ENCODE peak calls at places on chromosomes 3 and 15, in eight cellular contexts. R is HCT116, A is HL-60, J is SK-N-SH, Z is GM23338, K is transverse colon, M is sigmoid colon, N is suprapubic skin. S is an unnamed sample.

GRCh38 chr3:159872374-159873109 is 116.1 kb upstream of the IL12A start:
- DNase-seq in R (peak; percentile 86), A (no peak), J (no peak), Z (peak; percentile 28), K (no peak), M (no peak), N (no peak), S (no peak)

GRCh38 chr3:122730240-122730639 is 49.6 kb downstream of the PARP14 start:
- DNase-seq in R (no peak), A (no peak), J (no peak), Z (peak; percentile 39), K (no peak), M (no peak), N (no peak), S (no peak)

GRCh38 chr15:79943820-79944219 is 27.2 kb downstream of the BCL2A1 start:
- DNase-seq in R (no peak), A (no peak), J (no peak), Z (no peak), K (no peak), M (no peak), N (no peak), S (no peak)

GRCh38 chr3:105523496-105523895 is 156.8 kb downstream of the ALCAM start:
- DNase-seq in R (no peak), A (no peak), J (no peak), Z (no peak), K (no peak), M (no peak), N (no peak), S (no peak)

GRCh38 chr15:66036859-66037258 is 167.6 kb downstream of the RAB11A start:
- DNase-seq in R (no peak), A (no peak), J (peak; percentile 51), Z (no peak), K (no peak), M (no peak), N (no peak), S (no peak)

GRCh38 chr15:95995375-95996168 is 334.9 kb upstream of the NR2F2 start:
- DNase-seq in R (no peak), A (no peak), J (no peak), Z (no peak), K (no peak), M (no peak), N (no peak), S (no peak)

GRCh38 chr3:11077466-11077865 is 76.8 kb upstream of the HRH1 start:
- DNase-seq in R (no peak), A (peak; percentile 75), J (no peak), Z (no peak), K (no peak), M (no peak), N (no peak), S (no peak)

GRCh38 chr3:140842984-140843649 is 98.5 kb upstream of the SLC25A36 start:
- DNase-seq in R (no peak), A (no peak), J (no peak), Z (no peak), K (no peak), M (no peak), N (no peak), S (peak; percentile 27)

GRCh38 chr15:95174880-95175279 is 943.5 kb downstream of the MCTP2 start:
- DNase-seq in R (no peak), A (no peak), J (no peak), Z (no peak), K (no peak), M (no peak), N (no peak), S (no peak)

DNA sequence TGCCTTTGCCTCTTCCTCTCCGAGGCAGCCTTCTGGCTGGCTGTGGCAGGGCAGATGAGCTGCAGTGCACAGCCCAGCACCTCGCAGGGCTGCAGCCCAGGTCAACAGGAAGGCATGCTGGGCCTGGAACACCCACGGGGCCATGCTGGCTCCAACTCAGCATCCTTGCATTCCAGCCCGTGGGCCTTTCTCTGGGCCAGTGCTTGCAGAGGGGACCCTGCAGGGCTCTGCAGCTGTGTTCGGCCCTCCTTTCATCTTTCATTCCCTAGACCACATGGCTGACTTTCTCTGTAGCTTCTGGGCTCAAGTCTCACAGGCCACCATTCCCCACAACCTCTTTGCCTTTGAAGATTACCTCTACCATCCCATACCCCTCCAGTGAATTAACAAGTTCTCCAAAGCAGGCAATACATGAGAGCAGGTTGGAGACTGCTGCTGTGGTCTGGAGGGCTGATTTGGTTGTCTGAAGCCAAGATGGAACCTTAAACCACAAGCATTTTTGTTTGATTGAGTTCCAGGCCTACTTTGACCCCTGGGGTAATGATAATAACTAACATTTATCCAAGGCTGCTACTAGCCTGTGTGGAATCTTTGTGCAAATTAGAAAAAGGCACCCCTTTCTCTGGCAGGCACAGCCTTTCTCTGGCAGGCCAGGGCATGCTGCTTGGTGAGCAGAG is 5.9 kb downstream of the FAM131A start:
- DNase-seq in R (no peak), A (no peak), J (no peak), Z (no peak), K (no peak), M (no peak), N (no peak), S (no peak)
- TF ChIP-seq POLR2AphosphoS5 in R (no peak), A (no peak), J (no peak), Z (no peak), K (no peak), M (no peak), N (no peak), S (no peak)

GRCh38 chr3:187064210-187065115 is 74.8 kb downstream of the RPL39L start:
- DNase-seq in R (no peak), A (no peak), J (peak; percentile 37), Z (peak; percentile 27), K (no peak), M (no peak), N (no peak), S (no peak)
- TF ChIP-seq POLR2AphosphoS5 in R (no peak), A (no peak), J (no peak), Z (no peak), K (no peak), M (no peak), N (no peak), S (peak; percentile 62)

DNA sequence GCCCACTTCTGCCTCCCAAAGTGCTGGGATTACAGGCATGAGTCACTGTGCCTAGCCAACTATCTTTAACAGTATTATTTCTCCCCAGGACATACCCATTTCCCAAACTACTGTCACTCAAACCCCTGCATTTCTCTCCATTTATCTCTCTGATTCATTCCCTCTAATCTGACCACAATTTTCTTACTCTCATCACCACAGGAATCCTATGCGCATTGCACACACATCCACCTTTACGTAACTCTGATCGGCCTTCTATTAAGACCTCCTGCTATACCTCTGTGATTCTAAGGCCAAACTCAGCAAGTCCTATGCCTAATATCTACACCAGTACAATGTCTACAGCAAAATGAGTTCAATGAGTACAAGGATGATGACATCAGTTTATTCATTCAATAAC is 235.0 kb downstream of the ULK4 start:
- DNase-seq in R (no peak), A (no peak), J (no peak), Z (no peak), K (no peak), M (no peak), N (no peak), S (no peak)
- TF ChIP-seq POLR2AphosphoS5 in R (no peak), A (no peak), J (no peak), Z (no peak), K (no peak), M (no peak), N (no peak), S (no peak)

DNA sequence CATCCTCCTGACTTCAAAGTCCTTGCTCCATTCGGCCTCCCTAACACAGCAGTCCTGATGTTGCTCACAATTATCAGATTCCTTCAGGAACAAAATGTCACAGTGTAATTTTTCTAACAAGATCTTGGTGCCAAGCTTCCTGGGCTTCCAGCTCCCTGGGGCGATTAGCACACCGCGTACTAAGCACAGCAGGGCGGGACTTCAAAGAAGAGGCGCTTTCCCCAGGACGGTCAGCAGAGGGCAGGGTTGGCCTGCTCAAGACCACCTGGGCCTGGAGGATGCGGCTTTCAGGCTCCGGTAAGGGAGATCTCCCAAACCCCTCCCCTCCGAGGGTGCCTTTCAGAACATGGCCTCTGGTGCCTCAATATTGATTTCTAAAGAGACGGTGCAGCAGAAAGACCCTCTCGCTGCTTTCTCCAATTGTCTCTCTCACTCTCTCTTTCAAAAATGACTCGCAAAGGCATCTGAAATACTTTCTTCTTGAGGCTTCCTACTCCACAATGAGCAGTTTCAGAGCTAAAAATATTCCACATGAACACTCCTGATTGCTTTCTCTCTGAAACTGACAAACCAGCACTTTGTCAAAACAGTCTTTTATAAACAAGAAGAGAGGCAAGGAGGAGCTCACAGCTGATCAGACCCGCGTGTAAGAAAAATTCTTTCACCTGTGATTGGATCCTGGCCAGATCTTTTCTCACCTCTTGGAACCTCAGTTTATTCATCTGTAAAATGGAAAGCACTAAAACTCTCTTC is 154.1 kb downstream of the ADAMTS9 start:
- DNase-seq in R (peak; percentile 80), A (peak; percentile 67), J (peak; percentile 82), Z (peak; percentile 96), K (peak; percentile 84), M (peak; percentile 98), N (peak; percentile 91), S (peak; percentile 26)
- TF ChIP-seq POLR2AphosphoS5 in R (no peak), A (no peak), J (no peak), Z (no peak), K (no peak), M (peak; percentile 81), N (no peak), S (no peak)

GRCh38 chr3:119647843-119648575 is 12.4 kb downstream of the POPDC2 start:
- DNase-seq in R (no peak), A (no peak), J (no peak), Z (no peak), K (no peak), M (no peak), N (no peak), S (no peak)

GRCh38 chr3:119645813-119646212 is 14.6 kb downstream of the POPDC2 start:
- DNase-seq in R (no peak), A (no peak), J (no peak), Z (no peak), K (no peak), M (no peak), N (no peak), S (no peak)

GRCh38 chr3:119644481-119644880 is 15.9 kb downstream of the POPDC2 start:
- DNase-seq in R (no peak), A (no peak), J (no peak), Z (no peak), K (no peak), M (no peak), N (no peak), S (no peak)

GRCh38 chr3:119649764-119650163 is 10.6 kb downstream of the POPDC2 start:
- DNase-seq in R (no peak), A (no peak), J (no peak), Z (no peak), K (no peak), M (no peak), N (no peak), S (no peak)

GRCh38 chr3:119647177-119647576 is 13.2 kb downstream of the POPDC2 start:
- DNase-seq in R (no peak), A (no peak), J (no peak), Z (no peak), K (no peak), M (no peak), N (no peak), S (no peak)
- TF ChIP-seq POLR2AphosphoS5 in R (no peak), A (no peak), J (no peak), Z (no peak), K (no peak), M (peak; percentile 47), N (no peak), S (no peak)

GRCh38 chr3:146050700-146051099 is 110.3 kb downstream of the PLOD2 start:
- DNase-seq in R (no peak), A (no peak), J (no peak), Z (no peak), K (no peak), M (no peak), N (no peak), S (no peak)
- TF ChIP-seq POLR2AphosphoS5 in R (no peak), A (no peak), J (no peak), Z (no peak), K (no peak), M (no peak), N (no peak), S (no peak)